ENCODE peak calls at places on chromosomes 1 and 21, in seven cellular contexts. O is SK-N-SH, K is K562, Y is HepG2, G is H1, Z is GM12891, W is GM12878. X is an unnamed sample.
A peak's percentile ranks its signal among the peaks of the same experiment; 100 is the strongest.

GRCh38 chr1:25550683-25551310 is 7.4 kb downstream of the LDLRAP1 start:
- DNase-seq in O (no peak), K (no peak), Y (peak; percentile 80), G (no peak), Z (no peak), W (no peak), X (no peak)

GRCh38 chr1:196063307-196063706 is 544.9 kb downstream of the KCNT2 start:
- DNase-seq in O (no peak), K (no peak), Y (no peak), G (no peak), Z (no peak), W (no peak), X (no peak)

GRCh38 chr1:112219267-112219666 is 176.7 kb upstream of the CTTNBP2NL start:
- DNase-seq in O (no peak), K (no peak), Y (no peak), G (no peak), Z (no peak), W (no peak), X (no peak)

GRCh38 chr1:33314371-33314893 is 6.5 kb downstream of the A3GALT2 start:
- DNase-seq in O (no peak), K (no peak), Y (no peak), G (no peak), Z (no peak), W (no peak), X (no peak)

GRCh38 chr1:155134858-155135415 is 715 bp upstream of the SLC50A1 start:
- DNase-seq in O (peak; percentile 66), K (peak; percentile 93), Y (peak; percentile 90), G (no peak), Z (no peak), W (no peak), X (no peak)

GRCh38 chr1:68600049-68600661 is 103.3 kb upstream of the DEPDC1 start:
- DNase-seq in O (peak; percentile 12), K (no peak), Y (peak; percentile 3), G (peak; percentile 21), Z (no peak), W (no peak), X (no peak)

GRCh38 chr1:25811384-25812082 is 8.2 kb upstream of the MTFR1L start:
- DNase-seq in O (peak; percentile 27), K (no peak), Y (no peak), G (no peak), Z (no peak), W (no peak), X (no peak)

GRCh38 chr1:107357381-107357780 is 216.5 kb downstream of the NTNG1 start:
- DNase-seq in O (no peak), K (no peak), Y (no peak), G (no peak), Z (no peak), W (no peak), X (no peak)

GRCh38 chr1:60280256-60280655 is 206.7 kb upstream of the C1orf87 start:
- DNase-seq in O (peak; percentile 83), K (no peak), Y (no peak), G (no peak), Z (no peak), W (no peak), X (no peak)

GRCh38 chr1:67668660-67669059 is 16.3 kb upstream of the GADD45A start:
- DNase-seq in O (no peak), K (no peak), Y (no peak), G (no peak), Z (no peak), W (no peak), X (no peak)

GRCh38 chr1:9561429-9561828 is 22.2 kb downstream of the SLC25A33 start:
- DNase-seq in O (peak; percentile 30), K (peak; percentile 33), Y (no peak), G (no peak), Z (no peak), W (no peak), X (no peak)

GRCh38 chr1:15156807-15157380 is 3.3 kb downstream of the TMEM51 start:
- DNase-seq in O (no peak), K (no peak), Y (no peak), G (no peak), Z (no peak), W (no peak), X (no peak)

GRCh38 chr1:52747450-52747849 is 21.2 kb downstream of the ZYG11B start:
- DNase-seq in O (no peak), K (no peak), Y (no peak), G (no peak), Z (no peak), W (no peak), X (no peak)

GRCh38 chr21:17513214-17514123 is 626 bp downstream of the CXADR start:
- DNase-seq in O (peak; percentile 74), K (no peak), Y (peak; percentile 16), G (no peak), Z (peak; percentile 27), W (no peak), X (peak; percentile 25)

GRCh38 chr1:29752141-29752540 is 515.8 kb downstream of the PTPRU start:
- DNase-seq in O (no peak), K (no peak), Y (no peak), G (no peak), Z (no peak), W (no peak), X (no peak)

GRCh38 chr1:240424740-240425464 is 187.1 kb downstream of the GREM2 start:
- DNase-seq in O (no peak), K (no peak), Y (no peak), G (no peak), Z (no peak), W (no peak), X (no peak)

GRCh38 chr1:7331926-7332535 is 439.1 kb upstream of the VAMP3 start:
- DNase-seq in O (no peak), K (no peak), Y (no peak), G (no peak), Z (no peak), W (no peak), X (no peak)

GRCh38 chr1:222099746-222100145 is 357.9 kb upstream of the DUSP10 start:
- DNase-seq in O (no peak), K (no peak), Y (peak; percentile 3), G (no peak), Z (no peak), W (no peak), X (no peak)

GRCh38 chr1:186178426-186179043 is 196.5 kb downstream of the TPR start:
- DNase-seq in O (no peak), K (no peak), Y (no peak), G (no peak), Z (no peak), W (no peak), X (no peak)

GRCh38 chr1:200980452-200980772 is 43.1 kb downstream of the KIF21B start:
- DNase-seq in O (no peak), K (no peak), Y (no peak), G (no peak), Z (no peak), W (no peak), X (no peak)

GRCh38 chr1:200981278-200981677 is 42.2 kb downstream of the KIF21B start:
- DNase-seq in O (no peak), K (no peak), Y (no peak), G (no peak), Z (no peak), W (no peak), X (no peak)

GRCh38 chr1:200982071-200982945 is 41.2 kb downstream of the KIF21B start:
- DNase-seq in O (no peak), K (no peak), Y (no peak), G (no peak), Z (no peak), W (no peak), X (no peak)

GRCh38 chr1:200980873-200981272 is 42.6 kb downstream of the KIF21B start:
- DNase-seq in O (no peak), K (no peak), Y (no peak), G (no peak), Z (no peak), W (no peak), X (no peak)

GRCh38 chr1:200979574-200980451 is 43.7 kb downstream of the KIF21B start:
- DNase-seq in O (peak; percentile 77), K (peak; percentile 91), Y (peak; percentile 24), G (peak; percentile 47), Z (peak; percentile 81), W (no peak), X (peak; percentile 76)
- TF ChIP-seq TAF1 in O (no peak), K (no peak), Y (no peak), G (no peak), Z (no peak), W (no peak), X (no peak)

GRCh38 chr1:85396194-85396593 is 68.8 kb downstream of the DDAH1 start:
- DNase-seq in O (no peak), K (no peak), Y (no peak), G (no peak), Z (no peak), W (no peak), X (no peak)

GRCh38 chr1:85397490-85398044 is 67.4 kb downstream of the DDAH1 start:
- DNase-seq in O (no peak), K (no peak), Y (no peak), G (no peak), Z (no peak), W (no peak), X (no peak)

GRCh38 chr1:85393490-85393889 is 71.5 kb downstream of the DDAH1 start:
- DNase-seq in O (no peak), K (no peak), Y (no peak), G (no peak), Z (no peak), W (no peak), X (no peak)

GRCh38 chr1:85394130-85394529 is 70.8 kb downstream of the DDAH1 start:
- DNase-seq in O (no peak), K (no peak), Y (no peak), G (no peak), Z (no peak), W (no peak), X (no peak)

DNA sequence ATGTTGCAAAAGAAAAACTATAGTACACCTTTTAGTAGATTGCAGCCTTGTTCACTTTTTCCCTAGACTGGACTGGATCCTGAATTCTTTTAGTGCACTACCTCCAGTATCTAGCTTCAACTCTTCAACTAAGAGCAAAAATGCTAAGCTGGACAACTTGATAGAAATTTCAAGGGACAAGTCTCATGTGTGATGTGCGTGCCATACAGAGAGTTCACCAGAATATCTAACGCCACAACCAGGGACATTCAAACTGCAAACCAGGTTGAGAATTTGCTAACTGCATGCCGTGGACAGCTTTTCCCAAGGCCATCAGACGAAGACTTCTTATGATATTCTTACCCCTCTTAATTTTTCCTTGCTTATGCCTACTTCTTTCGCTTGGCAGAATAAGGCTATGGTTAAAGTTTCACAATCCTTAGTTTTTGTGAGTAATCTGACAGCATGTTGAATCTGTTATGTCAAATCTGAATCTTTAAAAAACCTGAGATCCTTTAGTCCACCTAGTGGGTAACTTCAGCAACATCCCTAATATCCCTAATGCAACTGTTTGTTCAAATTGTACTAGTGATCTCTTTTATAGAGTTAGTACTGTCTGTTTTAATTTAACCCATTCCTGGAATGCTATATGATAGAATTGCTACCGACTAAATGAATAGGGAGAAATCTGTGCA is 66.4 kb downstream of the DDAH1 start:
- DNase-seq in O (no peak), K (no peak), Y (no peak), G (no peak), Z (no peak), W (no peak), X (no peak)
- TF ChIP-seq TAF1 in O (no peak), K (no peak), Y (no peak), G (no peak), Z (no peak), W (no peak), X (no peak)

GRCh38 chr1:184935919-184936798 is 38.1 kb downstream of the NIBAN1 start:
- DNase-seq in O (no peak), K (no peak), Y (no peak), G (no peak), Z (no peak), W (no peak), X (no peak)
- TF ChIP-seq TAF1 in O (no peak), K (no peak), Y (no peak), G (no peak), Z (no peak), W (no peak), X (no peak)

GRCh38 chr1:156882543-156882942 is 11.0 kb upstream of the PEAR1 start:
- DNase-seq in O (peak; percentile 74), K (peak; percentile 51), Y (no peak), G (no peak), Z (no peak), W (no peak), X (no peak)
- TF ChIP-seq TAF1 in O (no peak), K (no peak), Y (no peak), G (no peak), Z (no peak), W (no peak), X (no peak)